ENCODE peak calls at places on chromosomes 6 and 20, in eight cellular contexts. One of them, this sample, is unnamed.

GRCh38 chr6:142329486-142330113 is 27.8 kb downstream of the ADGRG6 start:
- DNase-seq in IMR-90: no peak
- DNase-seq in lower lobe of right lung: no peak
- DNase-seq in fibroblast of lung: no peak
- DNase-seq in AG10803: no peak
- DNase-seq in mucosa of descending colon: no peak
- DNase-seq in small intestine: no peak
- DNase-seq in MM.1S: no peak
- DNase-seq in this sample: no peak

GRCh38 chr6:11172501-11173337 is 59.7 kb downstream of the NEDD9 start:
- DNase-seq in IMR-90: peak
- DNase-seq in AG10803: peak
- DNase-seq in lower lobe of right lung: peak
- DNase-seq in fibroblast of lung: peak
- DNase-seq in MM.1S: peak
- DNase-seq in mucosa of descending colon: peak
- DNase-seq in small intestine: peak
- DNase-seq in this sample: no peak

GRCh38 chr20:43032459-43032858 is 157.2 kb downstream of the PTPRT start:
- DNase-seq in fibroblast of lung: no peak
- DNase-seq in AG10803: no peak
- DNase-seq in lower lobe of right lung: no peak
- DNase-seq in MM.1S: no peak
- DNase-seq in IMR-90: no peak
- DNase-seq in mucosa of descending colon: no peak
- DNase-seq in small intestine: no peak
- DNase-seq in this sample: no peak

GRCh38 chr6:131510094-131510493 is 62.9 kb upstream of the ARG1 start:
- DNase-seq in small intestine: no peak
- DNase-seq in IMR-90: no peak
- DNase-seq in AG10803: no peak
- DNase-seq in fibroblast of lung: no peak
- DNase-seq in mucosa of descending colon: no peak
- DNase-seq in MM.1S: peak
- DNase-seq in lower lobe of right lung: no peak
- DNase-seq in this sample: no peak

GRCh38 chr6:107187630-107188029 is 72.3 kb upstream of the BEND3 start:
- DNase-seq in mucosa of descending colon: no peak
- DNase-seq in fibroblast of lung: no peak
- DNase-seq in AG10803: no peak
- DNase-seq in small intestine: no peak
- DNase-seq in lower lobe of right lung: no peak
- DNase-seq in MM.1S: no peak
- DNase-seq in IMR-90: no peak
- DNase-seq in this sample: no peak

GRCh38 chr6:154500769-154501171 is 9.7 kb downstream of the CNKSR3 start:
- DNase-seq in lower lobe of right lung: no peak
- DNase-seq in small intestine: no peak
- DNase-seq in mucosa of descending colon: no peak
- DNase-seq in MM.1S: no peak
- DNase-seq in IMR-90: no peak
- DNase-seq in AG10803: no peak
- DNase-seq in fibroblast of lung: no peak
- DNase-seq in this sample: no peak

GRCh38 chr6:167688123-167688522 is 138.6 kb upstream of the AFDN start:
- DNase-seq in lower lobe of right lung: no peak
- DNase-seq in IMR-90: no peak
- DNase-seq in small intestine: no peak
- DNase-seq in mucosa of descending colon: no peak
- DNase-seq in MM.1S: no peak
- DNase-seq in AG10803: no peak
- DNase-seq in fibroblast of lung: no peak
- DNase-seq in this sample: no peak

GRCh38 chr20:39429716-39430115 is 467.6 kb downstream of the DHX35 start:
- DNase-seq in small intestine: peak
- DNase-seq in mucosa of descending colon: no peak
- DNase-seq in lower lobe of right lung: no peak
- DNase-seq in AG10803: no peak
- DNase-seq in IMR-90: no peak
- DNase-seq in fibroblast of lung: no peak
- DNase-seq in MM.1S: no peak
- DNase-seq in this sample: no peak

GRCh38 chr6:113439861-113440260 is 417.3 kb upstream of the MARCKS start:
- DNase-seq in small intestine: no peak
- DNase-seq in mucosa of descending colon: no peak
- DNase-seq in IMR-90: no peak
- DNase-seq in MM.1S: no peak
- DNase-seq in fibroblast of lung: no peak
- DNase-seq in AG10803: no peak
- DNase-seq in lower lobe of right lung: no peak
- DNase-seq in this sample: no peak

GRCh38 chr20:48725589-48725991 is 102.2 kb downstream of the PREX1 start:
- DNase-seq in fibroblast of lung: peak
- DNase-seq in IMR-90: peak
- DNase-seq in MM.1S: no peak
- DNase-seq in small intestine: no peak
- DNase-seq in AG10803: no peak
- DNase-seq in lower lobe of right lung: no peak
- DNase-seq in mucosa of descending colon: no peak
- DNase-seq in this sample: no peak

GRCh38 chr6:156828280-156828703 is 51.1 kb downstream of the ARID1B start:
- DNase-seq in small intestine: no peak
- DNase-seq in lower lobe of right lung: no peak
- DNase-seq in mucosa of descending colon: no peak
- DNase-seq in fibroblast of lung: peak
- DNase-seq in IMR-90: peak
- DNase-seq in AG10803: peak
- DNase-seq in MM.1S: no peak
- DNase-seq in this sample: peak

GRCh38 chr6:151589667-151590066 is 95.8 kb downstream of the CCDC170 start:
- DNase-seq in mucosa of descending colon: no peak
- DNase-seq in MM.1S: no peak
- DNase-seq in AG10803: no peak
- DNase-seq in fibroblast of lung: no peak
- DNase-seq in small intestine: no peak
- DNase-seq in lower lobe of right lung: no peak
- DNase-seq in IMR-90: no peak
- DNase-seq in this sample: no peak

GRCh38 chr6:69027861-69028260 is 392.8 kb downstream of the ADGRB3 start:
- DNase-seq in AG10803: no peak
- DNase-seq in lower lobe of right lung: no peak
- DNase-seq in small intestine: no peak
- DNase-seq in fibroblast of lung: peak
- DNase-seq in IMR-90: no peak
- DNase-seq in mucosa of descending colon: no peak
- DNase-seq in MM.1S: no peak
- DNase-seq in this sample: no peak

GRCh38 chr6:63066053-63066704 is 145.1 kb upstream of the FKBP1C start:
- DNase-seq in AG10803: no peak
- DNase-seq in small intestine: no peak
- DNase-seq in IMR-90: no peak
- DNase-seq in mucosa of descending colon: no peak
- DNase-seq in MM.1S: peak
- DNase-seq in lower lobe of right lung: no peak
- DNase-seq in fibroblast of lung: no peak
- DNase-seq in this sample: no peak

DNA sequence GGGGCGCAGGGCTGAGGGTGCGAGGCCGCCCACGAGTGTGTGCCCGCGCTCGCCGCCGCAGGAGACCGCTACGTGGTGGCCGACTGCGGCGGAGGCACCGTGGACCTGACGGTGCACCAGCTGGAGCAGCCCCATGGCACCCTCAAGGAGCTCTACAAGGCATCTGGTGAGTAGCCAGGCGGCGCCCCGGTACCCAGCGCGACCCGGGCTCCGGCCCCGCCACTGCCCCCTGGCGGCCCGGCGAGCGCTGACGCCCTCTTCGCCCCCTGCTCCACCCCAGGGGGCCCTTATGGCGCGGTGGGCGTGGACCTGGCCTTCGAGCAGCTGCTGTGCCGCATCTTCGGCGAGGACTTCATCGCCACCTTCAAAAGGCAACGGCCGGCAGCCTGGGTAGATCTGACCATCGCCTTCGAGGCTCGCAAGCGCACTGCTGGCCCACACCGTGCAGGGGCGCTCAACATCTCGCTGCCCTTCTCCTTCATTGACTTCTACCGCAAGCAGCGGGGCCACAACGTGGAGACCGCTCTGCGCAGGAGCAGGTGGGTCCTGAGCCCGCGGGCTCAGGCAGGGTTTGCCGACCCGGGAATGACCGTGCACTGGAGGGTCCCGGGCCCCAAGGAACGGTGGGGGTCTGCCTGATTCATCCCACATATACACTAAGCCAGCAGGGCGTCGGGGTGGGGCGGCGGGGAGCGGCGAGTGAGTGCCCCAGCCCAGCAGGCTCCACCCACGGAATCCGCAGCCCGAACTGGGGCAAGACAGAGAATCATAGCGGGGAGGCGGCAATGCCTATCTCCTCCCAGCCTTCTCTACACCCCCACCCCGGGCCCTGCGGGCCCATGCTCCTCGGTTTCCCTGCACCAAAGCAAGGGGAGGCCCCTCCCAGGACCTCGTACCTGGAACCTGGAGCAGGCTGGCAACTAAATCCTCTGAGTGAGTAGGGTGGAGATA is 17.5 kb downstream of the HSPA12B start:
- DNase-seq in small intestine: peak
- DNase-seq in IMR-90: no peak
- DNase-seq in fibroblast of lung: peak
- DNase-seq in lower lobe of right lung: peak
- DNase-seq in MM.1S: no peak
- DNase-seq in AG10803: no peak
- DNase-seq in mucosa of descending colon: no peak
- DNase-seq in this sample: no peak
- H3K4me3 ChIP-seq in small intestine: no peak
- H3K4me3 ChIP-seq in IMR-90: no peak
- H3K4me3 ChIP-seq in fibroblast of lung: no peak
- H3K4me3 ChIP-seq in lower lobe of right lung: no peak
- H3K4me3 ChIP-seq in MM.1S: no peak
- H3K4me3 ChIP-seq in AG10803: no peak
- H3K4me3 ChIP-seq in mucosa of descending colon: no peak
- H3K4me3 ChIP-seq in this sample: no peak

GRCh38 chr20:45547206-45547770 is at the start of gene EPPIN:
- DNase-seq in small intestine: no peak
- DNase-seq in AG10803: no peak
- DNase-seq in mucosa of descending colon: no peak
- DNase-seq in MM.1S: no peak
- DNase-seq in fibroblast of lung: no peak
- DNase-seq in IMR-90: no peak
- DNase-seq in lower lobe of right lung: no peak
- DNase-seq in this sample: no peak

GRCh38 chr20:45552456-45552855 is 5.3 kb upstream of the EPPIN start:
- DNase-seq in IMR-90: no peak
- DNase-seq in small intestine: peak
- DNase-seq in fibroblast of lung: no peak
- DNase-seq in lower lobe of right lung: no peak
- DNase-seq in mucosa of descending colon: no peak
- DNase-seq in AG10803: no peak
- DNase-seq in MM.1S: no peak
- DNase-seq in this sample: no peak

GRCh38 chr20:45548410-45548809 is 1.2 kb upstream of the EPPIN start:
- DNase-seq in IMR-90: no peak
- DNase-seq in lower lobe of right lung: no peak
- DNase-seq in mucosa of descending colon: no peak
- DNase-seq in fibroblast of lung: no peak
- DNase-seq in MM.1S: no peak
- DNase-seq in small intestine: no peak
- DNase-seq in AG10803: no peak
- DNase-seq in this sample: no peak

GRCh38 chr20:45555198-45555597 is 8.0 kb upstream of the EPPIN start:
- DNase-seq in fibroblast of lung: no peak
- DNase-seq in IMR-90: no peak
- DNase-seq in MM.1S: no peak
- DNase-seq in mucosa of descending colon: no peak
- DNase-seq in AG10803: no peak
- DNase-seq in small intestine: no peak
- DNase-seq in lower lobe of right lung: no peak
- DNase-seq in this sample: no peak

GRCh38 chr20:45550765-45551164 is 3.6 kb upstream of the EPPIN start:
- DNase-seq in IMR-90: no peak
- DNase-seq in lower lobe of right lung: no peak
- DNase-seq in small intestine: no peak
- DNase-seq in mucosa of descending colon: no peak
- DNase-seq in AG10803: no peak
- DNase-seq in MM.1S: no peak
- DNase-seq in fibroblast of lung: no peak
- DNase-seq in this sample: no peak
- H3K4me3 ChIP-seq in IMR-90: no peak
- H3K4me3 ChIP-seq in lower lobe of right lung: no peak
- H3K4me3 ChIP-seq in small intestine: no peak
- H3K4me3 ChIP-seq in mucosa of descending colon: no peak
- H3K4me3 ChIP-seq in AG10803: no peak
- H3K4me3 ChIP-seq in MM.1S: no peak
- H3K4me3 ChIP-seq in fibroblast of lung: no peak
- H3K4me3 ChIP-seq in this sample: no peak

DNA sequence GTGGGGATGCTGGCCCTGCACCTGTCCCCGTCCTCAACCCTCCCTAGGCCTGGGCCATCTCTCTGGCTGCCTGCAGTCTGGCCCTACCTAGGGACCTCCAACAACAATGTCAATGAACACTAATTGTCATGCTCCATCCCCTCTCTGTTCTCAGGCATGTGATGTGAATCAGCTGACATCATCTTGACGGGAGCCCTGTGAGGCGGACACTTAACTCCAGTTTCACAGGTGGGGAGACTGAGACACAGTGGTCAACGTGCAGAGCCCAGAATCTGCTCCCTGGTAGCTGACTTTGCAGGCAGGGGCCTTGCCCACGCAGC is 762 bp upstream of the TCEA2 start:
- DNase-seq in IMR-90: no peak
- DNase-seq in fibroblast of lung: no peak
- DNase-seq in mucosa of descending colon: no peak
- DNase-seq in MM.1S: no peak
- DNase-seq in lower lobe of right lung: no peak
- DNase-seq in AG10803: no peak
- DNase-seq in small intestine: no peak
- DNase-seq in this sample: no peak
- H3K4me3 ChIP-seq in IMR-90: peak
- H3K4me3 ChIP-seq in fibroblast of lung: peak
- H3K4me3 ChIP-seq in mucosa of descending colon: no peak
- H3K4me3 ChIP-seq in MM.1S: peak
- H3K4me3 ChIP-seq in lower lobe of right lung: peak
- H3K4me3 ChIP-seq in AG10803: peak
- H3K4me3 ChIP-seq in small intestine: no peak
- H3K4me3 ChIP-seq in this sample: peak

DNA sequence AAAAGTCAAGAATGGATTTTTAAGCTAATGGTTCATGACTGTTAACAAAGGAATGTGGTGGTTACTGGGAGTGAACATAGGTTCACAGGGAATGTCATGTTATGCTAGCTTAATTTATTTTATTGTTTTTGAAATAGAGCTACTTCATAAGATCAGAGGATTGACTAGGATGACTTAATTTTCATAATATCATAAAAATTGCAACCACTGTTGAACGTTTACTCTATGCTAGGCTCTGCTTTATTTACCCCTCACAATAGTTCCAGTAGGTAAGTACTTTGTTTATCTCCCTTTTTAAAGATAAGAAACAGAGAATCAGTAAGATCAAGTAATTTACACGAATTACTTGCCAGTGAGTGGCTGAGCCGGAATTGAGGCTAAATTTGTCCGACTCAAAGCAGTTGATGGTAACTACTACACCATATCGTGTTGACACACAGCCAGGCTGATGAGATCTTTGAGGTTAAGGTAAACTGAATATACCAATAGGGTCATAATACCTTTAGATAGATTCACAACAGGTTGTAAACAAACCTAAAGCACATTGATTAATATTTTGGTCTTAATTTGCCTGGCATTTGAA is 194.6 kb upstream of the CITED2 start:
- DNase-seq in mucosa of descending colon: no peak
- DNase-seq in MM.1S: no peak
- DNase-seq in lower lobe of right lung: no peak
- DNase-seq in small intestine: no peak
- DNase-seq in AG10803: peak
- DNase-seq in IMR-90: peak
- DNase-seq in fibroblast of lung: peak
- DNase-seq in this sample: peak
- H3K4me3 ChIP-seq in mucosa of descending colon: no peak
- H3K4me3 ChIP-seq in MM.1S: no peak
- H3K4me3 ChIP-seq in lower lobe of right lung: no peak
- H3K4me3 ChIP-seq in small intestine: no peak
- H3K4me3 ChIP-seq in AG10803: no peak
- H3K4me3 ChIP-seq in IMR-90: no peak
- H3K4me3 ChIP-seq in fibroblast of lung: no peak
- H3K4me3 ChIP-seq in this sample: no peak